ENCODE peak calls at places on chromosomes 5 and 9, in four cellular contexts. L is endothelial cell of umbilical vein, I is fibroblast of lung, T is PC-9. Z is an unnamed sample.

GRCh38 chr5:75335952-75336624 is 932 bp upstream of the HMGCR start:
- DNase-seq in T (peak; percentile 53), I (peak; percentile 89), L (peak; percentile 77), Z (peak; percentile 39)

GRCh38 chr5:121138495-121138907 is 674.4 kb downstream of the PRR16 start:
- DNase-seq in I (no peak), T (no peak), L (peak; percentile 83), Z (no peak)

GRCh38 chr9:28941856-28942255 is 1368.6 kb upstream of the C9orf72 start:
- DNase-seq in L (no peak), I (no peak), T (no peak), Z (no peak)

GRCh38 chr9:93575706-93576295 is 583 bp upstream of the PHF2 start:
- DNase-seq in L (peak; percentile 45), T (peak; percentile 58), I (peak; percentile 36), Z (peak; percentile 64)

GRCh38 chr5:126354012-126354856 is 69.0 kb upstream of the GRAMD2B start:
- DNase-seq in T (peak; percentile 43), L (peak; percentile 74), I (peak; percentile 96), Z (no peak)

GRCh38 chr9:105647595-105648349 is 14.5 kb upstream of the TAL2 start:
- DNase-seq in L (no peak), T (no peak), I (no peak), Z (no peak)

GRCh38 chr9:35179347-35180271 is 17.8 kb downstream of the UNC13B start:
- DNase-seq in T (no peak), L (no peak), I (peak; percentile 4), Z (no peak)

GRCh38 chr9:134378901-134379338 is 52.7 kb downstream of the RXRA start:
- DNase-seq in I (peak; percentile 56), T (peak; percentile 94), L (no peak), Z (no peak)

GRCh38 chr9:132268725-132269352 is 85.9 kb downstream of the SETX start:
- DNase-seq in L (peak; percentile 74), T (peak; percentile 21), I (peak; percentile 65), Z (peak; percentile 71)

GRCh38 chr5:77693913-77694312 is 55.4 kb upstream of the OTP start:
- DNase-seq in T (no peak), L (no peak), I (no peak), Z (no peak)

GRCh38 chr9:84570482-84571154 is 98.9 kb upstream of the NTRK2 start:
- DNase-seq in T (no peak), L (no peak), I (no peak), Z (no peak)

GRCh38 chr5:9269024-9269423 is 276.9 kb downstream of the SEMA5A start:
- DNase-seq in T (no peak), I (no peak), L (no peak), Z (no peak)

GRCh38 chr9:88733651-88734470 is 198.9 kb downstream of the NXNL2 start:
- DNase-seq in I (peak; percentile 85), T (no peak), L (peak; percentile 57), Z (no peak)

GRCh38 chr5:138603521-138603920 is 28.3 kb upstream of the HSPA9 start:
- DNase-seq in L (no peak), I (no peak), T (no peak), Z (peak; percentile 14)

GRCh38 chr5:57780306-57780958 is 297.8 kb upstream of the ACTBL2 start:
- DNase-seq in L (peak; percentile 93), T (peak; percentile 13), I (no peak), Z (no peak)

GRCh38 chr5:148186248-148187003 is 16.4 kb upstream of the SPINK6 start:
- DNase-seq in I (peak; percentile 80), T (no peak), L (peak; percentile 84), Z (no peak)

GRCh38 chr9:32490601-32491000 is 35.4 kb downstream of the RIGI start:
- DNase-seq in T (no peak), L (no peak), I (no peak), Z (no peak)

DNA sequence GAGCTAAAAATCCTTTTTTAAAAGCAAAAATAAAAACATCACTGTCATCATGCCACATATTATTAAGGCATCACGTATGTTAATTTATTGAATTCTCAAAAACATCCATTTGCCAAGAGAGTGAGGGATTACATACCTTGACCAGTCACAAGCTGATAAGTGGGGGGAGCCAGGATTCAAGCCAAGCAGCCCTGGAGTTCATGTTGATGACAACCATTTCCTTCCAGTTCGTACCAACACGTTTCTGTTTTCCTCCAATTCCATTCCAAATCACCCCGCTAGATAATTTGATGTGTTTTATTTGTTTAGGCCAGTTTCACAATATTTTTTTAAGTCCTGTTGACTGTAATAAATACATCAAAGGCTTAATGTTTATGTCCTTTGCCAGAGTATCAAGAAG is 53.0 kb downstream of the SLC1A3 start:
- DNase-seq in L (no peak), T (no peak), I (no peak), Z (no peak)
- H3K4me1 ChIP-seq in L (no peaks in the 10 kb centered on the region), T (peaks cover 74% of the 10 kb centered on the region), I (peaks cover 11% of the 10 kb centered on the region), Z (no peaks in the 10 kb centered on the region)

DNA sequence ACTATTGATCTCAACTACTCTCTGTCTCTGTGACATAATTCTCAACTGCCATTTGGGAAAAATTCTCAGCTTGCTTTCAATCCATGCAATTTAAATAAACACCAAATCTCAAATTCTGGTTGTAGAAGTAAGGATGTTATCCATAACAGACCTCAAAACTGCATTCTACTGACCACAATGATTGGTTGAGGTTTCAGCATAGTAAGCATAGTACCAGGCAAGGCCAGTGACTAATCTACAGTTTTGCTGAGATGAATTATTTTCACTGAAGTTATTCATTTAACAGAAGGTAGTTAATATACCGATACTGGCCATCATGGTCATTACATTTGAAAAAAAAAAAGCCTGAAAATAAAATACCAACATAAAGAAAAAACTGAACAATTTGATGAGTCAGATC is 488.0 kb upstream of the CDH18 start:
- DNase-seq in T (no peak), I (no peak), L (no peak), Z (no peak)
- TF ChIP-seq EZH2 in T (no peak), I (no peak), L (no peak), Z (no peak)

GRCh38 chr5:100901851-100902341 is 1.2 kb downstream of the ST8SIA4 start:
- DNase-seq in L (peak; percentile 86), T (peak; percentile 9), I (peak; percentile 29), Z (peak; percentile 85)
- H3K27ac ChIP-seq in L (peak overlapping the region; percentile 80), T (no peak overlapping the region), I (no peak overlapping the region), Z (peak overlapping the region; percentile 89)

GRCh38 chr5:150645070-150645700 is 4.7 kb downstream of the SYNPO start:
- DNase-seq in I (peak; percentile 77), T (peak; percentile 43), L (no peak), Z (no peak)
- H3K4me1 ChIP-seq in I (peaks cover 53% of the 10 kb centered on the region), T (peaks cover 48% of the 10 kb centered on the region), L (peaks cover 42% of the 10 kb centered on the region), Z (no peaks in the 10 kb centered on the region)

DNA sequence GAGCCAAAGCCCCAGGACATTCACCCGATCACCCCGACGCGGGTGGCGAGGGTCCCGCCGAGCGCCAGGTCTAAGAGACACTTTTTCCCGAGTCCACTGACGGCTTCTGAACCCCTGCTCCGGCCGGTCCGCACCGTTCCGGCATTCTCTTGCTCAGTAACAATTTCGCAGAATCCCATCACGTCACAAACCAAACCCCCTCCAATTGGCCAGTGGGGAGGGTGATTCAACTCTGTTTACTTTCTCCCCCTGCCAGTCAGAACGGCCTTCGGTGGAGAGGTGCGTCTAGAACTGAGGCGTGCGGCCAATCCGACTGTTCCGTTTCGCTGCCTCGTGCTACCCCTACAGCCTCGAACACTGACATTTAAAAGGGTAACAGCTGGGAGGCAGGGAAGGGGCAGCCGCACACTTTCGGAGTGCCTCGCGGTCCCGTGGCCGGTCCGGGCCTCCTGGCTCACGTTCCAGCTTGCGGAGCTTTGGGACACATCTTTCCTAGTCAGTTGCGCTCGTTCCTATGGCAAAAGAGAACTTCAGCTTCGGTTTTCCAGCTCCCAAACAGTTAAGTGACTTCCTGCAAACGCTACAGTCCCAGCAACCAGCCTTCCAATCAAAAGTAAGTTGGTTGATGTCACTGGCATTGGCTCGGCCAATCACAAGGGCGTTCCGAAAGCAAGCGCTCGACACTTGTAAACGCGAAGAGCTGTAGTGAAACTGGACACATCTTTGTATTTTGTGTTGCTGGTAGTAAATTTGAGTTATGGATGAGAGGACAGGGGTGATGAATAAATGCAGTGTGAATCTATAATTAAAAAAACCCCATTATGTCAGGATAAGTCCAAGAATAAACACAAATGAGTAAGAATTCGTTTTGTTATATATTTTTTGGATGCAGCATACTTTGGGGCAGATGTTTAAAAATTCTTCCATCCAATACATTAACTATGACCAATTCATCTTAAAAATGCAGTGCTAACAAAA is at the start of gene KLF9:
- DNase-seq in T (peak; percentile 80), I (peak; percentile 99), L (peak; percentile 99), Z (no peak)
- TF ChIP-seq EZH2 in T (no peak), I (no peak), L (no peak), Z (no peak)

DNA sequence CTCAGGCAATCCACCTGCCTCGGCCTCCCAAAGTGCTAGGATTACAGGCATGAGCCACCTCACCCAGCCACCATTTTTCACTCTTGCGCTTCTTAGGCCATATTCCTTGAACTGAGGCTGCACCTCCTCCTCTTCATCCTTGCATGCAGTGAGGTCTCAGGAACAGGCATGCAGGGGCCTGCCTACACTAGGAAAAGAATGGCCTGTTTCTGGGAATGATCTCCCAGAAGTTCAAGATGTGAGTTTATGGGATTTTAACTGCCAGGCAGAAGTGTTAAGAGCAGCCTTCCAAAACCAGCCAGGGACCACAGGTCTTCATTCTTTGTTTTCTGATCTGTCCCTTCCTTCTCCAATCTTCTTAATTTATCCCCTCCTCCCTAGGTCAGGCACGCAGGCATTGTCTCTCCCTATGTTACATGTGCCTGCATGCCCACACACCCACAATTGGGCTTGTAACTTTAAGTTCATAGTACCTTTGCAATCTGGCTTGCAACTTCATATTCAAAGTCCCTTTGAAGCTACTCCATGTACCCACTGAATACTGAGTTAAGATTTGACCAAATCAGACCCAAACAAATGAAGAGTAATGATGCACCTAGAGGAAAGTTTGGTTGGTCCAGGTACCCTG is 10.5 kb upstream of the HSPA4 start:
- DNase-seq in T (no peak), L (no peak), I (no peak), Z (no peak)
- H3K27ac ChIP-seq in T (no peak overlapping the region), L (no peak overlapping the region), I (no peak overlapping the region), Z (no peak overlapping the region)

DNA sequence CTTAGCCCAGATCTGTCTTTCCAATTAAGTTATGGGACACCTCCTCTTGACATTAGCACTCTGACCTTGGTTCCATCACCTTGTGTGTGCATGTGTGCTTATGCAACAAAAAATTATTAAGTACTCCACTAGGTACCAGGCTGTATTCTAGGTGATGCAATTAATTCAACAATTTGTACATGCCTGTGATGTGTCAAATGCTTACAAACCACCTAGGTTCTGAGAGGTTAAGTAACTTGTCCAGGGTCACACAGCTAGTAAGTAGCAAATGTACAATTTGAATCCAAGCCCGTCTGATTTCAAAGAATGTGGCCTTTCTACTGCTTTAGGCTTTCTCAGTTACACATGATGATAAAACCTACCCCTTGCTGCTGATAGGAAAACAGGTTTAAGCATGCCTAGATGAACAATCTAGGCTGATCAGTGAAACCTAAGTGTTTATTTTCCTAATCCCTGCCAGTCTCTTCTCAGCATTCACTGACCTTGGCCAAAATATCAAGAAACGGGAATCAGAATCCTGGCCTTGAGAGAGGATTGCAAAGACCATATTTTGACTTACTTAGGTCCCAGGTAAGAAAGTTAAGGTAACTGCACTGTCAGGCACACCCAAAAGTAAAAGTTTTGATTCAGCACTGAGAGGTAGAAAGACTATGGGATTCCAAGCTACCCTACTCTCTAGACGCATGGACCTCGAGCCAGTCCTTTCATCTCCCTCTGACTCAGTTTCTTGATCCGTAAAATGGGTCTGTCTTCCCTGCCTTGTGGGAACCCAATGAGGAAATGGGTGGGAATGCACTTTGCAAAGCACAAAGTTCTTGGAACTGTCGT is 999 bp downstream of the TBC1D2 start:
- DNase-seq in T (no peak), L (no peak), I (no peak), Z (no peak)
- H3K4me1 ChIP-seq in T (peaks cover 62% of the 10 kb centered on the region), L (peaks cover 22% of the 10 kb centered on the region), I (peaks cover 26% of the 10 kb centered on the region), Z (peaks cover 26% of the 10 kb centered on the region)

GRCh38 chr5:1800470-1801060 is 642 bp upstream of the NDUFS6 start:
- DNase-seq in I (peak; percentile 20), L (peak; percentile 64), T (no peak), Z (peak; percentile 48)
- TF ChIP-seq EZH2 in I (no peak), L (no peak), T (no peak), Z (no peak)

GRCh38 chr9:72633966-72634365 is 112.6 kb downstream of the TMC1 start:
- DNase-seq in I (peak; percentile 31), L (no peak), T (no peak), Z (no peak)
- H3K27ac ChIP-seq in I (no peak overlapping the region), L (no peak overlapping the region), T (no peak overlapping the region), Z (no peak overlapping the region)

Z was measured in DND-41.